ENCODE peak calls at places on chromosomes 11 and 22, in five cellular contexts. C is activated gamma-delta T cell treated with Interleukin-2 at 50 U/mL for 16 hours; K is IMR-90; I is effector memory CD4-positive, alpha-beta T cell; F is stimulated activated CD4-positive, alpha-beta T cell treated with anti-CD3 and anti-CD28 coated beads, Interleukin-4, amount 100 ng/mL, for 48 hours. B is an unnamed sample.

GRCh38 chr11:77361184-77361583 is 59.7 kb upstream of the GDPD4 start:
- DNase-seq in K (peak), F (no peak), I (no peak), C (no peak), B (peak)

GRCh38 chr11:57515332-57516060 is at the start of gene SLC43A1:
- DNase-seq in C (no peak), I (no peak), F (peak), K (peak), B (peak)

GRCh38 chr11:3052109-3052479 is 5.1 kb downstream of the CARS1 start:
- DNase-seq in C (no peak), I (no peak), F (no peak), K (no peak), B (no peak)

GRCh38 chr11:127381247-127381646 is 380.7 kb upstream of the KIRREL3 start:
- DNase-seq in I (no peak), F (no peak), K (no peak), C (no peak), B (no peak)

GRCh38 chr11:130159657-130160459 is at the start of gene ST14:
- DNase-seq in F (no peak), I (no peak), K (no peak), C (no peak), B (peak)

GRCh38 chr22:41532908-41533825 is 11.1 kb downstream of the POLR3H start:
- DNase-seq in F (peak), C (peak), K (peak), I (peak), B (peak)

GRCh38 chr11:37858398-37858797 is 1260.4 kb upstream of the RAG2 start:
- DNase-seq in K (no peak), I (no peak), C (no peak), F (no peak), B (no peak)

GRCh38 chr22:42685941-42686666 is 34.6 kb downstream of the A4GALT start:
- DNase-seq in K (no peak), C (no peak), I (no peak), F (no peak), B (peak)

GRCh38 chr22:38110863-38111852 is 674 bp upstream of the BAIAP2L2 start:
- DNase-seq in C (no peak), K (no peak), I (no peak), F (no peak), B (no peak)

GRCh38 chr11:65606876-65607613 is 7.0 kb downstream of the MAP3K11 start:
- DNase-seq in I (no peak), F (no peak), C (no peak), K (peak), B (peak)

GRCh38 chr22:23183107-23183698 is 2.9 kb downstream of the BCR start:
- DNase-seq in I (no peak), C (no peak), F (no peak), K (peak), B (peak)

GRCh38 chr22:22955866-22956535 is 68.4 kb downstream of the IGLL5 start:
- DNase-seq in F (peak), C (peak), K (peak), I (peak), B (peak)

GRCh38 chr11:113554531-113554930 is 79.3 kb upstream of the DRD2 start:
- DNase-seq in C (no peak), F (no peak), I (no peak), K (no peak), B (no peak)

GRCh38 chr11:131248588-131248987 is 121.8 kb upstream of the NTM start:
- DNase-seq in K (no peak), F (no peak), C (no peak), I (no peak), B (no peak)

GRCh38 chr11:44564653-44565007 is 833 bp upstream of the CD82 start:
- DNase-seq in K (peak), F (no peak), I (no peak), C (no peak), B (peak)

GRCh38 chr11:111409915-111410314 is 30.8 kb upstream of the POU2AF1 start:
- DNase-seq in K (no peak), F (no peak), I (no peak), C (no peak), B (no peak)

GRCh38 chr22:37777122-37777687 is 30.5 kb upstream of the GCAT start:
- DNase-seq in K (peak), F (no peak), I (no peak), C (no peak), B (peak)

GRCh38 chr11:70782401-70782913 is 384.1 kb downstream of the CTTN start:
- DNase-seq in K (no peak), F (no peak), C (no peak), I (no peak), B (no peak)

GRCh38 chr22:23089010-23089409 is 18.7 kb downstream of the GNAZ start:
- DNase-seq in K (no peak), F (no peak), I (no peak), C (no peak), B (no peak)